ENCODE peak calls at places on chromosomes 6 and 20, in nine cellular contexts. J is PC-3, X is stomach, C is GM23338, L is spleen, R is transverse colon, F is IMR-90, D is left ventricle myocardium inferior, Z is ovary. Y is an unnamed sample. For H3K4me1, the result is how much of the 10 kb centered on the place peaks cover.

GRCh38 chr20:14553774-14554524 is 216.5 kb upstream of the FLRT3 start:
- DNase-seq in J (no peak), X (no peak), C (no peak), L (no peak), R (no peak), F (peak), D (no peak), Z (no peak), Y (peak)

GRCh38 chr6:17987576-17988421 is at the start of gene KIF13A:
- DNase-seq in J (peak), X (peak), C (peak), L (peak), R (peak), F (peak), D (peak), Z (peak), Y (peak)

GRCh38 chr6:34462561-34462971 is 3.3 kb upstream of the PACSIN1 start:
- DNase-seq in J (peak), X (peak), C (peak), L (peak), R (peak), F (no peak), D (peak), Z (no peak), Y (peak)

GRCh38 chr20:45308078-45308778 is at the start of gene MATN4:
- DNase-seq in J (no peak), X (peak), C (peak), L (no peak), R (peak), F (no peak), D (no peak), Z (no peak), Y (no peak)

GRCh38 chr6:149895702-149896310 is 2.1 kb downstream of the RAET1E start:
- DNase-seq in J (peak), X (no peak), C (no peak), L (peak), R (no peak), F (peak), D (peak), Z (peak), Y (no peak)

GRCh38 chr6:161418458-161418945 is 144.6 kb upstream of the AGPAT4 start:
- DNase-seq in J (peak), X (no peak), C (peak), L (no peak), R (peak), F (peak), D (no peak), Z (peak), Y (peak)

GRCh38 chr6:92201618-92202017 is 1217.7 kb downstream of the EPHA7 start:
- DNase-seq in J (no peak), X (no peak), C (no peak), L (no peak), R (no peak), F (no peak), D (no peak), Z (no peak), Y (no peak)

GRCh38 chr6:161079566-161080262 is 88.1 kb downstream of the MAP3K4 start:
- DNase-seq in J (peak), X (no peak), C (no peak), L (no peak), R (no peak), F (peak), D (no peak), Z (no peak), Y (peak)

GRCh38 chr6:26196846-26197683 is 109.8 kb downstream of the HFE start:
- DNase-seq in J (peak), X (peak), C (peak), L (peak), R (peak), F (peak), D (no peak), Z (peak), Y (peak)

GRCh38 chr6:136763716-136764521 is 28.4 kb downstream of the MAP3K5 start:
- DNase-seq in J (no peak), X (no peak), C (no peak), L (no peak), R (no peak), F (no peak), D (no peak), Z (no peak), Y (no peak)

GRCh38 chr20:48767269-48767960 is 60.4 kb downstream of the PREX1 start:
- DNase-seq in J (no peak), X (no peak), C (no peak), L (no peak), R (no peak), F (no peak), D (no peak), Z (no peak), Y (no peak)

GRCh38 chr6:8481727-8482126 is 46.4 kb upstream of the SLC35B3 start:
- DNase-seq in J (peak), X (no peak), C (peak), L (no peak), R (no peak), F (no peak), D (no peak), Z (no peak), Y (no peak)

GRCh38 chr20:33673411-33674293 is 576 bp downstream of the NECAB3 start:
- DNase-seq in J (peak), X (no peak), C (no peak), L (no peak), R (no peak), F (peak), D (no peak), Z (no peak), Y (no peak)

GRCh38 chr6:439681-440167 is 48.2 kb downstream of the IRF4 start:
- DNase-seq in J (no peak), X (no peak), C (no peak), L (no peak), R (no peak), F (no peak), D (no peak), Z (no peak), Y (no peak)

GRCh38 chr6:19838442-19839236 is 1.5 kb downstream of the ID4 start:
- DNase-seq in J (peak), X (peak), C (peak), L (no peak), R (peak), F (peak), D (no peak), Z (peak), Y (peak)

GRCh38 chr6:127582777-127583462 is 5.9 kb downstream of the C6orf58 start:
- DNase-seq in J (peak), X (no peak), C (no peak), L (no peak), R (no peak), F (peak), D (no peak), Z (no peak), Y (no peak)

GRCh38 chr6:12585497-12585958 is 131.0 kb upstream of the PHACTR1 start:
- DNase-seq in J (no peak), X (peak), C (no peak), L (no peak), R (no peak), F (peak), D (peak), Z (no peak), Y (peak)

GRCh38 chr6:30129818-30130679 is 5.9 kb upstream of the TRIM40 start:
- DNase-seq in J (peak), X (no peak), C (no peak), L (no peak), R (no peak), F (no peak), D (no peak), Z (no peak), Y (no peak)

GRCh38 chr6:150720774-150721233 is 121.1 kb downstream of the PLEKHG1 start:
- DNase-seq in J (peak), X (no peak), C (peak), L (no peak), R (no peak), F (no peak), D (no peak), Z (no peak), Y (no peak)

DNA sequence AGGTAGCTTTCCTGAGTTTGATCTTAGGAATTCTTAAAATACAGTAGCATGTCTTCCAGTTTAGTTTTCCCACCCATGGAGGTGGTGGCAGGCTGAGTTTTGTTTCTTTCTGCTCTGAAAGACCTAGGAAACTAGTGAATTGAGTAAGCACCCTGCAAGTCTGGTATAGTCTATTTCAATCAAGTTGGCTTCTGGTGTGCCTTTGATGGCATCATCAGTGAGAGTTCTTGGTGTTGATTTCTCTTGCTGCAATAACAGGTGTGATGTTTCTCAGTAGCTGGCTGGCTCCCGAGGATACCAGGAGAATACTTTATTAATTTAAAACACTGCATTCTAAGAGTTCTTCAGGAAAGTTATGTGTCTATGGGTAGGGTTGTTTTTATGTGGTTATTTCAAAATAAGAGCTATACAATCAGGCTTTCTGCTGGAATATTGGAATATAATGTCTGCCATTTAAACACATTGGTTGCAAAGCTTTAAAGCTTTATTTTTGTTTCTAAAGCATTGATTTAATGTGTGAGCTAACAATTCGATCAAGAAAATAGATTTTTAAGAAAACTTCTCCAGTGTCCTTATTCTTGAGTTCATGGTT is 19.0 kb downstream of the VAPB start:
- DNase-seq in J (no peak), X (no peak), C (no peak), L (no peak), R (no peak), F (no peak), D (no peak), Z (no peak), Y (no peak)
- H3K27ac ChIP-seq in J (peak), X (peak), C (peak), L (peak), R (peak), F (no peak), D (peak), Z (no peak), Y (no peak)

GRCh38 chr20:32386091-32386490 is 28.0 kb downstream of the ASXL1 start:
- DNase-seq in J (no peak), X (no peak), C (no peak), L (no peak), R (no peak), F (no peak), D (no peak), Z (no peak), Y (no peak)
- H3K4me3 ChIP-seq in J (no peak), X (no peak), C (no peak), L (no peak), R (peak), F (no peak), D (peak), Z (no peak), Y (no peak)

GRCh38 chr20:1676650-1677049 is 19.1 kb upstream of the SIRPG start:
- DNase-seq in J (no peak), X (no peak), C (no peak), L (no peak), R (no peak), F (no peak), D (no peak), Z (no peak), Y (no peak)
- H3K4me1 ChIP-seq in J (under half), X (under half), C (under half), L (under half), R (under half), F (under half), D (under half), Z (under half), Y (under half)

DNA sequence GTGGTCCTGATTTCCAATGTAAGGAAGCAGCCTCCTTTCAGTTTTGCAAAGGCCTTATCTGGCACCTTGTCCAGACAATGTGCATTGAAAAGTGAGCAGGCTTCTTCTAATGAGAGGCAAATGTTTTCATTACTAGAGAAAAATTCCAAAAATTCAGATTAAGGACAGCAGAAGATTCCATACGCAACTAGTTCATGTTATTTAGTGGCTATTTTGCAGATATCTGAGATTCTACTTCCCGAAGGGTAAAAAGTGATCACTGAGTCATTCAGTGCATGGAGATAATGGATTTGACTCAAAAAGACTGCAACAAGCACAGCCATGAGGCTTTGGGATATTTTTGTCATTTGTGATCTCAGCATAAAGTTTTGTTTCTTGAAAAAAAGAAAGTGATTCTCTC is 29.9 kb downstream of the METTL24 start:
- DNase-seq in J (no peak), X (no peak), C (no peak), L (no peak), R (no peak), F (peak), D (no peak), Z (no peak), Y (peak)
- H3K27ac ChIP-seq in J (no peak), X (peak), C (no peak), L (no peak), R (peak), F (peak), D (no peak), Z (no peak), Y (peak)